ENCODE peak calls at places on chromosomes 3 and 15, in five cellular contexts. X is HepG2, Z is endodermal cell, T is H1, G is endothelial cell of umbilical vein. U is an unnamed sample.

GRCh38 chr3:111715911-111716523 is 120.9 kb upstream of the ZBED2 start:
- DNase-seq in T (no peak), X (peak; percentile 47), G (peak; percentile 65), Z (peak; percentile 69), U (peak; percentile 53)

GRCh38 chr15:85010472-85011209 is 29.0 kb downstream of the PDE8A start:
- DNase-seq in X (no peak), T (no peak), G (peak; percentile 84), Z (no peak), U (no peak)

GRCh38 chr3:127574880-127575878 is 15.4 kb downstream of the TPRA1 start:
- DNase-seq in G (peak; percentile 93), X (peak; percentile 46), Z (peak; percentile 94), T (peak; percentile 31), U (peak; percentile 97)

GRCh38 chr3:172461530-172462138 is 13.4 kb upstream of the GHSR start:
- DNase-seq in Z (no peak), T (no peak), G (no peak), X (peak; percentile 34), U (peak; percentile 55)

GRCh38 chr3:33385423-33385822 is 54.8 kb downstream of the UBP1 start:
- DNase-seq in Z (no peak), T (no peak), G (no peak), X (no peak), U (no peak)

GRCh38 chr3:114827495-114827894 is 319.6 kb downstream of the ZBTB20 start:
- DNase-seq in G (peak; percentile 47), Z (no peak), X (peak; percentile 66), T (peak; percentile 1), U (peak; percentile 38)

GRCh38 chr3:37074178-37074577 is 80.9 kb downstream of the MLH1 start:
- DNase-seq in G (no peak), Z (no peak), X (no peak), T (no peak), U (no peak)

GRCh38 chr3:172557515-172558220 is 34.4 kb upstream of the TNFSF10 start:
- DNase-seq in Z (no peak), X (peak; percentile 38), T (no peak), G (no peak), U (no peak)

GRCh38 chr3:4670352-4670751 is 177.2 kb downstream of the ITPR1 start:
- DNase-seq in Z (peak; percentile 75), G (no peak), T (no peak), X (peak; percentile 5), U (peak; percentile 25)

GRCh38 chr3:57856675-57857074 is 100.6 kb downstream of the SLMAP start:
- DNase-seq in G (peak; percentile 30), T (no peak), Z (no peak), X (no peak), U (peak; percentile 7)

GRCh38 chr3:49273825-49274532 is 3.1 kb downstream of the C3orf62 start:
- DNase-seq in G (no peak), Z (no peak), X (no peak), T (no peak), U (no peak)

GRCh38 chr15:66720206-66721010 is 18.4 kb downstream of the SMAD6 start:
- DNase-seq in Z (no peak), X (no peak), T (no peak), G (peak; percentile 56), U (no peak)

GRCh38 chr3:180391001-180391400 is 211.0 kb upstream of the TTC14 start:
- DNase-seq in Z (no peak), T (no peak), X (no peak), G (no peak), U (no peak)
- H3K9ac ChIP-seq in Z (no peak overlapping the region), T (no peak overlapping the region), X (no peak overlapping the region), G (no peak overlapping the region), U (no peak overlapping the region)

GRCh38 chr15:73630796-73631471 is 2.3 kb downstream of the NPTN start:
- DNase-seq in G (peak; percentile 36), Z (no peak), X (no peak), T (no peak), U (no peak)
- H3K4me1 ChIP-seq in G (peaks cover 31% of the 10 kb centered on the region), Z (no peaks in the 10 kb centered on the region), X (peaks cover 85% of the 10 kb centered on the region), T (peaks cover 9% of the 10 kb centered on the region), U (peaks cover 41% of the 10 kb centered on the region)

DNA sequence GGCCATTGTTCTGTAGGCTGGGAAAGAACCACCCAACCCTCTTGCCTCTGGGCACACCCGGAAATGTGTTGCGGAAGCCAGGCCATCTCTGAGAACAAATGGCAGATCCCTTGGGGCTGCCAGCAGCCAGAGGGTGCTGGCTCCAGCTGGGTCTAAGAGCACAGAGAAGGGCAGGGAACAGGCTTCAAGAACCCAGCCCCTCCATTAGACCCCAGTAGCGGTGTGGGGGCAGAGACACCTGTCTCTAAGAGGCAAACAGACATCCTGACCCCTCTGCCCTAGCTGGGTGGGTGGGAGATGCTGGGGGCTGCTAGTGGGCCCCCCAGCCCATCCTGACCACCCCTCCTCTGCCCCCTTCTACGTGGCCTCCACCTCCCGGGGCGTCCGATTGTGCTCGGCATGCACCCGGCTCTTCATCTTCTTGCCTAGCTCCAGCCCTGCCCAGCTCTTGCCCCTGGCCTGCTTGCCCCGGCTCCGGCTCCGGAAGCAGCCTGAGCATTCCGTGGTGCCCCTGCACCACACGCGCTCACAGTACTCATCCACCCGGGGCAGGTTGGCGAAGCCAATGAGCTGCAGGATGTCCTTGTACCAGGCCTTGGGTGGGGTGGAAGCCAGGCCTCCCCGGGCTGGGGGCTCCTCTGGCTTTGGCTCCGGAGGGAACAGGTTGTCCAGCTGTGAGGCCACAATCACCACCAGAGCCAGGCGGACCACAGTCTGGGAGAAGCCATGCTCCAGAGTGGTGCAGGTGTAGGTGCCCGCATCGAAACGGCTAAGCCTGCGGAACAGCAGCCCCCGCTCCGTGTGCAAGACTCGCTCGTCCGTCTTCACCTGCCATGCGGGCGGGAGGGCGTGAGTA is 9.4 kb downstream of the SEMA3G start:
- DNase-seq in X (no peak), Z (no peak), G (no peak), T (no peak), U (peak; percentile 25)
- H3K9ac ChIP-seq in X (no peak overlapping the region), Z (no peak overlapping the region), G (no peak overlapping the region), T (no peak overlapping the region), U (no peak overlapping the region)

DNA sequence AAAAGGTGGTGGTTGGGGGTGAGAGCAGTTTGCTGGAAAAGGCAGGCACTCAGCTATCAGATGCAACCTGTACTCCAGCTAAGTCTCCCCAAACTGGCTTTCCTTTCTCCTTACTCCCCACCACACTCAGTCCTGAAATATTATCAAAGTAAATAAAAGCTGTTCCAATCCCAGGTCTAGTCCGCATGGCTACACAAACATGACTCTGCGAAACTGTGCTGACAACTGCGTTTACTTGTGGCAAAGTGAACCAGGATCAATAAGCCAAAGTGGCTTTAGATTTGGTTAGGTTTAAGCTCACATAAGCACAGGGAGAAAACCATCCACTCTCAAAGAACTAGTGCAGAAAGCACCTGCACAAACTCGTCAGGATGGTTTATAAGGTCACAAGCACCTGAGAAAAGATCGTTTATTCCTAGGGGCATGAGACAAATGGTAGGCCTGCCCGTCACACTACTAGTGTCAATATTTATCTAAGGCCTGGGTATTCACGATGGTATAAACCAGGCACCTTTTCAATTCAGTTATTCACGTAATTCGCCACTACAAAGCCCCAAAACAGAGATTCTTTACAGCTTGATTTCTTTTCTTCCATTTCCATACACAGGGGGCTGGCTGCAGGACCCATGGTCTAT is 25.3 kb downstream of the LRIG1 start:
- DNase-seq in Z (no peak), T (no peak), X (peak; percentile 68), G (no peak), U (no peak)
- H3K4me1 ChIP-seq in Z (peaks cover 41% of the 10 kb centered on the region), T (peaks cover 46% of the 10 kb centered on the region), X (peaks cover 92% of the 10 kb centered on the region), G (peaks cover 47% of the 10 kb centered on the region), U (peaks cover 2% of the 10 kb centered on the region)

DNA sequence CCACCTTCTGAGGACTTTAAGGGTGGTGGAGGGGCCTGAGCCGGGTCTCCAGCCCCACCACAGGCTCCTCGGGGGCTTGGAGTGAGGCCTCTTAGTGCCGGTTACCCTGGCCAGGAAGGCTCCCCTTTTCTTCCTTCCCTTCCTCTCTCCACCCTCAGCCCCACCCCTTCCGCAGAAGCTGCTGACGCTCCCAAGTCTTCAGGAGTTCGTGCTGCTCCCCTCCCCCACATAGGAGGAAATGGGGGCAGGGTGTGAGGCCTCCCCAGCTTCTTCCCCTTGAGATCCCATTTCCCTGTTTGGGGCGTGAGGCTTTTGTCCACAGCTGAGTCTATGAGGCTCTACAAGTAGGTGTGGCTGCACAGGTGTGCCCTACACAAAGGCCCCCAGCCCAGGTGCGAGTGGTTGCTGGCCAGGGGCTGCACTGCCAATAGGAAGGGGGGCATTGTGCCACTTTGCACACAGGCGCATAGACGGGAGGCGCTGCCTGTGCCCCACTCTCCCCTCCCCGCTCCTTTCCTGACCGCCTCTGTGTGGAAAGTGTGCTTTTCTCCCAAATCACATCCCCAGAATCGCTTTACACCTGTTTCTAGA is 912 bp upstream of the CALML4 start:
- DNase-seq in X (no peak), G (peak; percentile 24), Z (peak; percentile 72), T (peak; percentile 36), U (no peak)
- H3K9ac ChIP-seq in X (no peak overlapping the region), G (no peak overlapping the region), Z (no peak overlapping the region), T (no peak overlapping the region), U (no peak overlapping the region)

GRCh38 chr3:169241928-169242751 is 421.4 kb downstream of the MECOM start:
- DNase-seq in Z (peak; percentile 73), X (no peak), G (peak; percentile 87), T (no peak), U (peak; percentile 6)

GRCh38 chr3:169238562-169238961 is 424.9 kb downstream of the MECOM start:
- DNase-seq in G (no peak), T (no peak), Z (no peak), X (no peak), U (no peak)

GRCh38 chr3:169240786-169241486 is 422.6 kb downstream of the MECOM start:
- DNase-seq in G (peak; percentile 74), X (no peak), T (no peak), Z (no peak), U (no peak)

GRCh38 chr3:169241575-169241927 is 422.0 kb downstream of the MECOM start:
- DNase-seq in X (no peak), Z (no peak), T (no peak), G (peak; percentile 90), U (no peak)

GRCh38 chr3:169239756-169240155 is 423.8 kb downstream of the MECOM start:
- DNase-seq in X (no peak), G (peak; percentile 55), Z (no peak), T (no peak), U (no peak)
- H3K4me1 ChIP-seq in X (no peaks in the 10 kb centered on the region), G (peaks cover 52% of the 10 kb centered on the region), Z (peaks cover 7% of the 10 kb centered on the region), T (peaks cover 8% of the 10 kb centered on the region), U (peaks cover 50% of the 10 kb centered on the region)

GRCh38 chr15:64162478-64162868 is 349 bp downstream of the PPIB start:
- DNase-seq in Z (no peak), T (no peak), G (no peak), X (no peak), U (no peak)

GRCh38 chr15:64166104-64166890 is 3.5 kb upstream of the PPIB start:
- DNase-seq in T (no peak), Z (no peak), X (no peak), G (no peak), U (no peak)

GRCh38 chr15:64162869-64163661 is at the start of gene PPIB:
- DNase-seq in Z (peak; percentile 99), G (peak; percentile 98), T (peak; percentile 93), X (peak; percentile 93), U (peak; percentile 98)

GRCh38 chr15:64163662-64164362 is 990 bp upstream of the PPIB start:
- DNase-seq in G (no peak), Z (peak; percentile 55), T (no peak), X (peak; percentile 62), U (no peak)

DNA sequence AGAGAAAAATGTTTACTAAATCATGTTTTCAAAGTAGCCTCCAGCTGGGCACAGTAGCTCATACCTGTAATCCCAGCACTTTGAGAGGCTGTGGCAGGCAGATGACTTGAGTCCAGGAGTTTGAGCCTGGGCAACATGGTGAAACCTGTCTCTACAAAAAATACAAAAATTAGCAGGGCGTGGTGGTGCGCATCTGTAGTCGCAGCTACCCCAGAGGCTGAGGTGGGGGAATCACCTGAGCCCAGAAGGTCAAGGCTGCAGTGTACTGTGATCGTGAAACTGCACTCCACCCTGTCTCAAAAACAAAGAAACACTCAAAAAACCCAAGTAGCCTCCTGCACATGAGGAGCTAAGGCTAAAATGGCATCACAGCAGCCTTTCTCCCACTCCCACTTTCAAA is 1.6 kb upstream of the PPIB start:
- DNase-seq in X (no peak), T (no peak), G (no peak), Z (no peak), U (no peak)
- H3K9ac ChIP-seq in X (peak overlapping the region; percentile 84), T (no peak overlapping the region), G (no peak overlapping the region), Z (no peak overlapping the region), U (no peak overlapping the region)